ENCODE peak calls at places on chromosomes 13 and 19, in eight cellular contexts. I, D, Q, C, O, E, K and T are unnamed samples.

GRCh38 chr19:17943284-17944221 is 10.7 kb downstream of the CCDC124 start:
- DNase-seq in K (no peak), E (no peak), O (no peak), I (peak; percentile 81), C (no peak), D (no peak), Q (no peak), T (no peak)

GRCh38 chr19:4991996-4992698 is 23.2 kb downstream of the KDM4B start:
- DNase-seq in D (no peak), Q (no peak), K (no peak), C (no peak), I (no peak), O (no peak), E (no peak), T (no peak)

GRCh38 chr19:3360494-3361383 is 5.6 kb upstream of the NFIC start:
- DNase-seq in E (no peak), D (peak; percentile 32), Q (peak; percentile 92), O (no peak), C (no peak), I (no peak), K (peak; percentile 35), T (no peak)

GRCh38 chr19:8571006-8571411 is 6.2 kb downstream of the MYO1F start:
- DNase-seq in I (no peak), K (no peak), O (no peak), C (no peak), D (peak; percentile 55), Q (no peak), E (no peak), T (no peak)

GRCh38 chr19:9848060-9848459 is 12.9 kb downstream of the PIN1 start:
- DNase-seq in I (peak; percentile 77), E (peak; percentile 40), O (no peak), C (no peak), Q (no peak), K (no peak), D (no peak), T (no peak)

GRCh38 chr19:10334340-10335148 is 1.2 kb upstream of the RAVER1 start:
- DNase-seq in C (peak; percentile 17), I (peak; percentile 95), D (peak; percentile 95), Q (peak; percentile 98), K (peak; percentile 57), O (peak; percentile 93), E (peak; percentile 86), T (peak; percentile 92)

GRCh38 chr19:38840583-38840968 is 9.0 kb upstream of the ECH1 start:
- DNase-seq in D (no peak), I (no peak), Q (peak; percentile 70), O (no peak), K (no peak), E (no peak), C (no peak), T (no peak)

GRCh38 chr19:29777916-29778315 is 33.9 kb upstream of the CCNE1 start:
- DNase-seq in C (no peak), D (no peak), E (no peak), K (no peak), O (no peak), I (no peak), Q (no peak), T (no peak)

GRCh38 chr13:29156136-29156535 is 336.0 kb downstream of the MTUS2 start:
- DNase-seq in E (no peak), D (no peak), K (no peak), I (no peak), O (no peak), C (no peak), Q (no peak), T (no peak)

GRCh38 chr19:14383556-14383897 is 2.3 kb downstream of the ADGRE5 start:
- DNase-seq in I (no peak), E (no peak), C (no peak), O (no peak), D (peak; percentile 52), K (no peak), Q (no peak), T (no peak)

GRCh38 chr19:14039181-14039580 is 7.6 kb downstream of the IL27RA start:
- DNase-seq in D (no peak), E (no peak), O (no peak), I (no peak), C (no peak), K (no peak), Q (no peak), T (no peak)

GRCh38 chr13:73548444-73548843 is 489.6 kb downstream of the KLF5 start:
- DNase-seq in C (no peak), K (no peak), Q (no peak), D (no peak), I (no peak), E (no peak), O (no peak), T (no peak)

GRCh38 chr19:45852145-45852750 is 10.7 kb downstream of the SYMPK start:
- DNase-seq in I (no peak), C (no peak), Q (peak; percentile 17), K (no peak), D (peak; percentile 67), E (no peak), O (no peak), T (no peak)

GRCh38 chr19:5302396-5302795 is 38.2 kb downstream of the PTPRS start:
- DNase-seq in E (no peak), O (no peak), D (no peak), Q (no peak), K (no peak), I (no peak), C (no peak), T (no peak)

GRCh38 chr13:73936001-73936400 is 198.2 kb downstream of the KLF12 start:
- DNase-seq in D (peak; percentile 49), O (no peak), C (no peak), Q (no peak), I (no peak), K (no peak), E (no peak), T (no peak)

GRCh38 chr13:100658363-100658762 is 16.2 kb downstream of the TMTC4 start:
- DNase-seq in K (no peak), O (no peak), Q (no peak), I (no peak), E (no peak), D (no peak), C (no peak), T (no peak)

GRCh38 chr13:90205911-90206310 is 1141.6 kb upstream of the MIR17HG start:
- DNase-seq in I (no peak), O (no peak), Q (no peak), C (no peak), D (no peak), E (no peak), K (no peak), T (no peak)

GRCh38 chr13:109744512-109745051 is 41.8 kb downstream of the IRS2 start:
- DNase-seq in D (peak; percentile 82), O (peak; percentile 39), K (no peak), E (no peak), C (peak; percentile 14), I (no peak), Q (peak; percentile 71), T (no peak)

GRCh38 chr13:103157434-103158145 is 91.4 kb upstream of the SLC10A2 start:
- DNase-seq in I (no peak), E (no peak), D (no peak), Q (no peak), C (no peak), O (no peak), K (no peak), T (no peak)

GRCh38 chr19:9818175-9818733 is 625 bp downstream of the FBXL12 start:
- DNase-seq in D (no peak), K (no peak), Q (no peak), I (no peak), E (no peak), C (no peak), O (no peak), T (peak; percentile 72)

GRCh38 chr13:75934889-75935288 is 298.8 kb downstream of the LMO7 start:
- DNase-seq in C (no peak), Q (no peak), O (no peak), D (peak; percentile 71), E (no peak), K (no peak), I (no peak), T (no peak)

GRCh38 chr13:92164822-92165221 is 766.4 kb downstream of the GPC5 start:
- DNase-seq in I (peak; percentile 25), D (no peak), O (no peak), C (no peak), K (no peak), E (no peak), Q (no peak), T (no peak)

GRCh38 chr19:43148233-43148632 is 38.1 kb downstream of the PSG5 start:
- DNase-seq in K (no peak), D (peak; percentile 61), Q (no peak), O (no peak), I (no peak), E (no peak), C (peak; percentile 17), T (no peak)

GRCh38 chr19:41531438-41532311 is 44.3 kb upstream of the CEACAM21 start:
- DNase-seq in D (peak; percentile 78), K (no peak), O (peak; percentile 24), C (peak; percentile 20), I (no peak), Q (peak; percentile 81), E (no peak), T (no peak)

GRCh38 chr19:5828661-5829566 is 10.6 kb downstream of the FUT6 start:
- DNase-seq in Q (no peak), K (peak; percentile 76), I (peak; percentile 67), D (no peak), E (peak; percentile 30), C (peak; percentile 51), O (no peak), T (no peak)

GRCh38 chr13:85497652-85498051 is 301.6 kb downstream of the SLITRK6 start:
- DNase-seq in D (peak; percentile 93), E (no peak), K (no peak), O (peak; percentile 74), I (no peak), Q (no peak), C (no peak), T (no peak)

GRCh38 chr13:97975851-97976550 is 22.5 kb downstream of the IPO5 start:
- DNase-seq in O (peak; percentile 65), I (peak; percentile 89), C (peak; percentile 82), D (peak; percentile 75), E (peak; percentile 88), Q (no peak), K (peak; percentile 91), T (no peak)

GRCh38 chr13:86665842-86666241 is 866.6 kb upstream of the SLITRK6 start:
- DNase-seq in C (no peak), Q (no peak), K (no peak), O (no peak), D (no peak), I (no peak), E (no peak), T (no peak)

GRCh38 chr19:31572671-31573298 is 223.5 kb upstream of the TSHZ3 start:
- DNase-seq in Q (no peak), I (no peak), O (no peak), K (no peak), E (no peak), D (no peak), C (no peak), T (no peak)